ENCODE peak calls at places on chromosome 2, in nine cellular contexts. Z is T-cell; R is Kasumi-1; U is astrocyte; O is activated CD4-positive, alpha-beta T cell treated with anti-CD3 and anti-CD28 coated beads for 48 hours; E is glomerular endothelial cell; F is activated CD8-positive, alpha-beta T cell treated with anti-CD3 and anti-CD28 coated beads, Interleukin-2, amount 10 ng/mL, durations not matched to agents 7 days and 5 days; H is MCF 10A; X is stomach. V is an unnamed sample.

GRCh38 chr2:42008241-42008911 is 39.4 kb upstream of the PKDCC start:
- DNase-seq in O (no peak), F (no peak), H (peak), X (no peak), R (no peak), E (no peak), U (no peak), Z (no peak), V (peak)

GRCh38 chr2:167928434-167928833 is 319.0 kb downstream of the STK39 start:
- DNase-seq in Z (no peak), R (no peak), F (no peak), U (no peak), H (no peak), X (no peak), E (no peak), O (no peak), V (no peak)

GRCh38 chr2:166373951-166374350 is 1.8 kb downstream of the SCN9A start:
- DNase-seq in H (peak), E (no peak), Z (no peak), X (no peak), R (no peak), F (no peak), O (peak), U (peak), V (peak)

GRCh38 chr2:236967499-236967783 is 118.2 kb upstream of the COPS8 start:
- DNase-seq in E (no peak), R (no peak), F (no peak), X (no peak), Z (no peak), O (no peak), U (no peak), H (no peak), V (no peak)

GRCh38 chr2:19214682-19215391 is 143.6 kb downstream of the OSR1 start:
- DNase-seq in O (peak), Z (no peak), H (no peak), F (no peak), U (no peak), R (no peak), X (no peak), E (no peak), V (no peak)

GRCh38 chr2:10233131-10234012 is 69.3 kb upstream of the HPCAL1 start:
- DNase-seq in H (no peak), X (no peak), E (no peak), U (no peak), F (no peak), Z (no peak), O (no peak), R (no peak), V (no peak)

GRCh38 chr2:866009-866680 is 84.5 kb upstream of the SNTG2 start:
- DNase-seq in F (no peak), E (no peak), X (no peak), Z (no peak), R (no peak), H (no peak), O (no peak), U (no peak), V (no peak)

GRCh38 chr2:218722876-218723477 is 12.3 kb downstream of the TTLL4 start:
- DNase-seq in H (no peak), R (peak), E (no peak), U (no peak), O (no peak), F (no peak), Z (no peak), X (no peak), V (no peak)

GRCh38 chr2:127486247-127486912 is 39.9 kb downstream of the IWS1 start:
- DNase-seq in O (no peak), Z (no peak), F (no peak), X (no peak), H (no peak), R (peak), E (no peak), U (peak), V (peak)

GRCh38 chr2:101870444-101870843 is 121.3 kb upstream of the IL1R2 start:
- DNase-seq in H (no peak), F (no peak), R (no peak), E (no peak), O (no peak), U (no peak), X (no peak), Z (no peak), V (no peak)

GRCh38 chr2:172513935-172514586 is 41.8 kb upstream of the PDK1 start:
- DNase-seq in R (peak), X (no peak), Z (no peak), H (no peak), O (no peak), U (no peak), E (no peak), F (no peak), V (no peak)

GRCh38 chr2:27356056-27356381 is 545 bp downstream of the GTF3C2 start:
- DNase-seq in X (peak), R (peak), O (no peak), U (peak), E (no peak), H (peak), F (no peak), Z (no peak), V (peak)

GRCh38 chr2:121478996-121479735 is 51.5 kb upstream of the RNU4ATAC start:
- DNase-seq in H (no peak), E (no peak), O (no peak), X (no peak), R (no peak), U (peak), Z (no peak), F (no peak), V (no peak)

GRCh38 chr2:98504386-98505109 is 59.9 kb downstream of the INPP4A start:
- DNase-seq in Z (no peak), X (no peak), H (no peak), E (no peak), R (no peak), F (no peak), O (no peak), U (no peak), V (peak)

GRCh38 chr2:217851191-217852020 is 151.4 kb downstream of the TNS1 start:
- DNase-seq in R (peak), H (peak), F (no peak), X (no peak), E (no peak), Z (no peak), U (peak), O (no peak), V (peak)